ENCODE peak calls at places on chromosomes 2 and 18, in seven cellular contexts. One of them, this sample, is unnamed.

GRCh38 chr2:1743396-1744150 is 742 bp downstream of the PXDN start:
- DNase-seq in AG10803: peak; percentile 66
- DNase-seq in COR-L47: peak; percentile 9
- DNase-seq in heart right ventricle: peak; percentile 45
- DNase-seq in right atrium auricular region: no peak
- DNase-seq in A172: peak; percentile 22
- DNase-seq in stimulated activated CD4-positive, alpha-beta T cell treated with anti-CD3 and anti-CD28 coated beads, Interleukin-1b, Interleukin-23, amount 100 ng/mL, for 24 hours: no peak
- DNase-seq in this sample: no peak

GRCh38 chr2:111139637-111140317 is 19.1 kb downstream of the BCL2L11 start:
- DNase-seq in AG10803: no peak
- DNase-seq in COR-L47: peak; percentile 56
- DNase-seq in heart right ventricle: no peak
- DNase-seq in right atrium auricular region: no peak
- DNase-seq in A172: no peak
- DNase-seq in stimulated activated CD4-positive, alpha-beta T cell treated with anti-CD3 and anti-CD28 coated beads, Interleukin-1b, Interleukin-23, amount 100 ng/mL, for 24 hours: no peak
- DNase-seq in this sample: no peak

GRCh38 chr2:219000569-219000960 is 7.3 kb upstream of the CRYBA2 start:
- DNase-seq in AG10803: no peak
- DNase-seq in COR-L47: no peak
- DNase-seq in heart right ventricle: no peak
- DNase-seq in right atrium auricular region: no peak
- DNase-seq in A172: no peak
- DNase-seq in stimulated activated CD4-positive, alpha-beta T cell treated with anti-CD3 and anti-CD28 coated beads, Interleukin-1b, Interleukin-23, amount 100 ng/mL, for 24 hours: no peak
- DNase-seq in this sample: no peak

GRCh38 chr2:36701391-36701795 is 4.9 kb downstream of the VIT start:
- DNase-seq in AG10803: no peak
- DNase-seq in COR-L47: no peak
- DNase-seq in heart right ventricle: no peak
- DNase-seq in right atrium auricular region: no peak
- DNase-seq in A172: peak; percentile 27
- DNase-seq in stimulated activated CD4-positive, alpha-beta T cell treated with anti-CD3 and anti-CD28 coated beads, Interleukin-1b, Interleukin-23, amount 100 ng/mL, for 24 hours: no peak
- DNase-seq in this sample: no peak

GRCh38 chr18:60485207-60485606 is 112.6 kb upstream of the MC4R start:
- DNase-seq in AG10803: peak; percentile 46
- DNase-seq in COR-L47: no peak
- DNase-seq in heart right ventricle: no peak
- DNase-seq in right atrium auricular region: no peak
- DNase-seq in A172: peak; percentile 7
- DNase-seq in stimulated activated CD4-positive, alpha-beta T cell treated with anti-CD3 and anti-CD28 coated beads, Interleukin-1b, Interleukin-23, amount 100 ng/mL, for 24 hours: no peak
- DNase-seq in this sample: no peak

GRCh38 chr2:224638338-224638823 is 53.2 kb upstream of the CUL3 start:
- DNase-seq in AG10803: no peak
- DNase-seq in COR-L47: no peak
- DNase-seq in heart right ventricle: no peak
- DNase-seq in right atrium auricular region: no peak
- DNase-seq in A172: no peak
- DNase-seq in stimulated activated CD4-positive, alpha-beta T cell treated with anti-CD3 and anti-CD28 coated beads, Interleukin-1b, Interleukin-23, amount 100 ng/mL, for 24 hours: peak; percentile 18
- DNase-seq in this sample: no peak

GRCh38 chr2:73897934-73898333 is 5.1 kb downstream of the ACTG2 start:
- DNase-seq in AG10803: no peak
- DNase-seq in COR-L47: peak; percentile 29
- DNase-seq in heart right ventricle: no peak
- DNase-seq in right atrium auricular region: no peak
- DNase-seq in A172: no peak
- DNase-seq in stimulated activated CD4-positive, alpha-beta T cell treated with anti-CD3 and anti-CD28 coated beads, Interleukin-1b, Interleukin-23, amount 100 ng/mL, for 24 hours: no peak
- DNase-seq in this sample: no peak

GRCh38 chr2:127570282-127571250 is 35.1 kb downstream of the MYO7B start:
- DNase-seq in AG10803: peak; percentile 55
- DNase-seq in COR-L47: no peak
- DNase-seq in heart right ventricle: peak; percentile 45
- DNase-seq in right atrium auricular region: peak; percentile 57
- DNase-seq in A172: no peak
- DNase-seq in stimulated activated CD4-positive, alpha-beta T cell treated with anti-CD3 and anti-CD28 coated beads, Interleukin-1b, Interleukin-23, amount 100 ng/mL, for 24 hours: no peak
- DNase-seq in this sample: no peak

GRCh38 chr2:74831693-74832530 is 2.0 kb upstream of the HK2 start:
- DNase-seq in AG10803: peak; percentile 35
- DNase-seq in COR-L47: no peak
- DNase-seq in heart right ventricle: no peak
- DNase-seq in right atrium auricular region: no peak
- DNase-seq in A172: peak; percentile 65
- DNase-seq in stimulated activated CD4-positive, alpha-beta T cell treated with anti-CD3 and anti-CD28 coated beads, Interleukin-1b, Interleukin-23, amount 100 ng/mL, for 24 hours: no peak
- DNase-seq in this sample: no peak

GRCh38 chr2:222609391-222609790 is 46.5 kb downstream of the FARSB start:
- DNase-seq in AG10803: peak; percentile 45
- DNase-seq in COR-L47: no peak
- DNase-seq in heart right ventricle: no peak
- DNase-seq in right atrium auricular region: no peak
- DNase-seq in A172: no peak
- DNase-seq in stimulated activated CD4-positive, alpha-beta T cell treated with anti-CD3 and anti-CD28 coated beads, Interleukin-1b, Interleukin-23, amount 100 ng/mL, for 24 hours: no peak
- DNase-seq in this sample: no peak

GRCh38 chr2:237860273-237860935 is 981 bp downstream of the RAMP1 start:
- DNase-seq in AG10803: no peak
- DNase-seq in COR-L47: no peak
- DNase-seq in heart right ventricle: no peak
- DNase-seq in right atrium auricular region: no peak
- DNase-seq in A172: no peak
- DNase-seq in stimulated activated CD4-positive, alpha-beta T cell treated with anti-CD3 and anti-CD28 coated beads, Interleukin-1b, Interleukin-23, amount 100 ng/mL, for 24 hours: no peak
- DNase-seq in this sample: no peak

GRCh38 chr2:42117182-42117579 is 52.0 kb upstream of the EML4 start:
- DNase-seq in AG10803: no peak
- DNase-seq in COR-L47: no peak
- DNase-seq in heart right ventricle: no peak
- DNase-seq in right atrium auricular region: no peak
- DNase-seq in A172: no peak
- DNase-seq in stimulated activated CD4-positive, alpha-beta T cell treated with anti-CD3 and anti-CD28 coated beads, Interleukin-1b, Interleukin-23, amount 100 ng/mL, for 24 hours: no peak
- DNase-seq in this sample: no peak

GRCh38 chr18:36493349-36494281 is 196.1 kb downstream of the FHOD3 start:
- DNase-seq in AG10803: peak; percentile 68
- DNase-seq in COR-L47: no peak
- DNase-seq in heart right ventricle: peak; percentile 35
- DNase-seq in right atrium auricular region: peak; percentile 72
- DNase-seq in A172: no peak
- DNase-seq in stimulated activated CD4-positive, alpha-beta T cell treated with anti-CD3 and anti-CD28 coated beads, Interleukin-1b, Interleukin-23, amount 100 ng/mL, for 24 hours: no peak
- DNase-seq in this sample: no peak

GRCh38 chr2:14633451-14634211 is 1.1 kb downstream of the LRATD1 start:
- DNase-seq in AG10803: no peak
- DNase-seq in COR-L47: peak; percentile 28
- DNase-seq in heart right ventricle: peak; percentile 11
- DNase-seq in right atrium auricular region: no peak
- DNase-seq in A172: no peak
- DNase-seq in stimulated activated CD4-positive, alpha-beta T cell treated with anti-CD3 and anti-CD28 coated beads, Interleukin-1b, Interleukin-23, amount 100 ng/mL, for 24 hours: no peak
- DNase-seq in this sample: no peak

GRCh38 chr2:28568533-28568932 is 72.7 kb downstream of the PLB1 start:
- DNase-seq in AG10803: no peak
- DNase-seq in COR-L47: no peak
- DNase-seq in heart right ventricle: no peak
- DNase-seq in right atrium auricular region: no peak
- DNase-seq in A172: no peak
- DNase-seq in stimulated activated CD4-positive, alpha-beta T cell treated with anti-CD3 and anti-CD28 coated beads, Interleukin-1b, Interleukin-23, amount 100 ng/mL, for 24 hours: no peak
- DNase-seq in this sample: no peak

GRCh38 chr18:59885579-59886163 is 14.1 kb upstream of the PMAIP1 start:
- DNase-seq in AG10803: peak; percentile 86
- DNase-seq in COR-L47: no peak
- DNase-seq in heart right ventricle: no peak
- DNase-seq in right atrium auricular region: no peak
- DNase-seq in A172: peak; percentile 77
- DNase-seq in stimulated activated CD4-positive, alpha-beta T cell treated with anti-CD3 and anti-CD28 coated beads, Interleukin-1b, Interleukin-23, amount 100 ng/mL, for 24 hours: no peak
- DNase-seq in this sample: no peak

GRCh38 chr2:45452866-45453265 is 158.2 kb downstream of the SRBD1 start:
- DNase-seq in AG10803: peak; percentile 95
- DNase-seq in COR-L47: no peak
- DNase-seq in heart right ventricle: no peak
- DNase-seq in right atrium auricular region: no peak
- DNase-seq in A172: no peak
- DNase-seq in stimulated activated CD4-positive, alpha-beta T cell treated with anti-CD3 and anti-CD28 coated beads, Interleukin-1b, Interleukin-23, amount 100 ng/mL, for 24 hours: no peak
- DNase-seq in this sample: no peak

GRCh38 chr2:76579911-76580310 is 869.2 kb upstream of the GCFC2 start:
- DNase-seq in AG10803: no peak
- DNase-seq in COR-L47: no peak
- DNase-seq in heart right ventricle: no peak
- DNase-seq in right atrium auricular region: no peak
- DNase-seq in A172: no peak
- DNase-seq in stimulated activated CD4-positive, alpha-beta T cell treated with anti-CD3 and anti-CD28 coated beads, Interleukin-1b, Interleukin-23, amount 100 ng/mL, for 24 hours: no peak
- DNase-seq in this sample: no peak

GRCh38 chr2:215019521-215020145 is 118.8 kb downstream of the ABCA12 start:
- DNase-seq in AG10803: no peak
- DNase-seq in COR-L47: no peak
- DNase-seq in heart right ventricle: no peak
- DNase-seq in right atrium auricular region: no peak
- DNase-seq in A172: no peak
- DNase-seq in stimulated activated CD4-positive, alpha-beta T cell treated with anti-CD3 and anti-CD28 coated beads, Interleukin-1b, Interleukin-23, amount 100 ng/mL, for 24 hours: no peak
- DNase-seq in this sample: no peak

GRCh38 chr2:66508358-66509071 is 73.6 kb downstream of the MEIS1 start:
- DNase-seq in AG10803: peak; percentile 66
- DNase-seq in COR-L47: no peak
- DNase-seq in heart right ventricle: no peak
- DNase-seq in right atrium auricular region: no peak
- DNase-seq in A172: no peak
- DNase-seq in stimulated activated CD4-positive, alpha-beta T cell treated with anti-CD3 and anti-CD28 coated beads, Interleukin-1b, Interleukin-23, amount 100 ng/mL, for 24 hours: no peak
- DNase-seq in this sample: no peak